ENCODE peak calls at places on chromosomes 2 and 18, in four cellular contexts. One of them, this sample, is unnamed.

GRCh38 chr2:231181848-231182247 is 16.6 kb upstream of the ARMC9 start:
- DNase-seq in lower leg skin: peak; percentile 94
- DNase-seq in NB4: peak; percentile 95
- DNase-seq in ovary: no peak
- DNase-seq in this sample: peak; percentile 62

GRCh38 chr2:231360401-231360800 is 35.1 kb upstream of the B3GNT7 start:
- DNase-seq in lower leg skin: no peak
- DNase-seq in NB4: no peak
- DNase-seq in ovary: no peak
- DNase-seq in this sample: no peak

GRCh38 chr2:109209412-109209811 is 80.4 kb downstream of the SH3RF3 start:
- DNase-seq in lower leg skin: peak; percentile 81
- DNase-seq in NB4: no peak
- DNase-seq in ovary: no peak
- DNase-seq in this sample: peak; percentile 65

GRCh38 chr2:66840321-66841014 is 405.5 kb downstream of the MEIS1 start:
- DNase-seq in NB4: no peak
- DNase-seq in lower leg skin: no peak
- DNase-seq in ovary: no peak
- DNase-seq in this sample: peak; percentile 25

GRCh38 chr2:15082105-15083058 is 449.9 kb downstream of the LRATD1 start:
- DNase-seq in lower leg skin: no peak
- DNase-seq in ovary: no peak
- DNase-seq in NB4: no peak
- DNase-seq in this sample: no peak

GRCh38 chr2:38146302-38146916 is 70.5 kb upstream of the CYP1B1 start:
- DNase-seq in lower leg skin: no peak
- DNase-seq in ovary: peak; percentile 42
- DNase-seq in NB4: peak; percentile 86
- DNase-seq in this sample: peak; percentile 81

GRCh38 chr2:3256655-3257054 is 121.0 kb downstream of the EIPR1 start:
- DNase-seq in ovary: no peak
- DNase-seq in lower leg skin: no peak
- DNase-seq in NB4: no peak
- DNase-seq in this sample: no peak

GRCh38 chr2:105873721-105874120 is 129.0 kb downstream of the NCK2 start:
- DNase-seq in lower leg skin: peak; percentile 83
- DNase-seq in NB4: peak; percentile 96
- DNase-seq in ovary: no peak
- DNase-seq in this sample: peak; percentile 20

GRCh38 chr2:235545369-235546150 is 51.7 kb downstream of the AGAP1 start:
- DNase-seq in NB4: no peak
- DNase-seq in ovary: no peak
- DNase-seq in lower leg skin: no peak
- DNase-seq in this sample: no peak

GRCh38 chr2:184597571-184597980 is 753 bp upstream of the ZNF804A start:
- DNase-seq in NB4: peak; percentile 94
- DNase-seq in lower leg skin: no peak
- DNase-seq in ovary: no peak
- DNase-seq in this sample: peak; percentile 4

GRCh38 chr2:119465687-119466086 is 34.0 kb downstream of the TMEM37 start:
- DNase-seq in ovary: no peak
- DNase-seq in NB4: no peak
- DNase-seq in lower leg skin: no peak
- DNase-seq in this sample: no peak

GRCh38 chr18:56382541-56382940 is 255.9 kb downstream of the TXNL1 start:
- DNase-seq in NB4: no peak
- DNase-seq in ovary: no peak
- DNase-seq in lower leg skin: no peak
- DNase-seq in this sample: no peak

GRCh38 chr2:157813477-157813876 is 62.7 kb downstream of the ACVR1 start:
- DNase-seq in ovary: no peak
- DNase-seq in lower leg skin: no peak
- DNase-seq in NB4: no peak
- DNase-seq in this sample: no peak

GRCh38 chr2:230680463-230681195 is 32.0 kb upstream of the CAB39 start:
- DNase-seq in NB4: no peak
- DNase-seq in ovary: no peak
- DNase-seq in lower leg skin: no peak
- DNase-seq in this sample: peak; percentile 92

GRCh38 chr18:32753656-32754221 is 19.1 kb downstream of the KLHL14 start:
- DNase-seq in NB4: no peak
- DNase-seq in lower leg skin: no peak
- DNase-seq in ovary: no peak
- DNase-seq in this sample: no peak

GRCh38 chr2:33406622-33407021 is 69.8 kb upstream of the RASGRP3 start:
- DNase-seq in lower leg skin: no peak
- DNase-seq in ovary: no peak
- DNase-seq in NB4: no peak
- DNase-seq in this sample: no peak

DNA sequence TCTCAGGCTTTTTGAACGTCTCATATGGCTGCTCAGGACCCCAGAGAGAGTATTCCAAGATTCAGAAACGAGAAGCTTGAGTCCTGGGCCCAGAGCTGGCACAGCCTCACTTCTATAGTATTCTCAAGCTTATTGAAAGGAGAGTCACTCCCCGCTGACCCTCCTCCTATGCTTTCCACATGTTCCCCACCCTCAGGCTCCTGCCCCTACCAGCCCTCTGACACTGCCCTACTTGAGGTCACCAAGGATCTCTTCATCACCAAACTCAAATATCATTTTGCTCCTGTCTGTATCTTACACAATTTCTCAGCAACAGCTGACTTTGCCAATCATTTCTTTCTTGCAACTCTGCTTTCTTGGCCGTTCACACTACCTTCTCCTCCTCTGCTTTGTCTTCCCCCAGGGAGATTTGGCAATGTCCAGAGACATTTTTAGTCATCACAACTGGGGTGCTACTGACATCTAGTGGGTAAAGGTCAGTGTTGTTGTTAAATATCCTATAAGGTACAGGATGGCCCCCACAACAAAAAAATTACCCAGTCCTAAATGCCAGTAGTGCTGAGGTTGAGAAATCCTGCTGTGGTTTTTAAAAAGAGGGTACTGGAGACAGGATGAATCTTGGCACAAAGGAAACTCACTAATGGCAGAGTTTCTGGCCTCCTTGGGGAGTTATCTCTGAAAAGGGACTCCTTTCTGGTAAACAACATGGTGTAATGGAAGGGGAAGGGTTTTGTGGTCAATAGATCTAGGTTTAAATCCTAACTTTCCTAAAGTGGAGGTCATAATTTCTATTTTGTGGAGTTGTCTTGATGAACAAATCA is 26.9 kb upstream of the INSIG2 start:
- DNase-seq in ovary: no peak
- DNase-seq in NB4: peak; percentile 85
- DNase-seq in lower leg skin: no peak
- DNase-seq in this sample: peak; percentile 60
- TF ChIP-seq CTCF in ovary: no peak
- TF ChIP-seq CTCF in NB4: peak; percentile 44
- TF ChIP-seq CTCF in lower leg skin: no peak
- TF ChIP-seq CTCF in this sample: peak; percentile 72

GRCh38 chr18:3062798-3063563 is 50.0 kb upstream of the LPIN2 start:
- DNase-seq in NB4: peak; percentile 68
- DNase-seq in ovary: peak; percentile 81
- DNase-seq in lower leg skin: peak; percentile 91
- DNase-seq in this sample: peak; percentile 6
- TF ChIP-seq CTCF in NB4: peak; percentile 95
- TF ChIP-seq CTCF in ovary: peak; percentile 55
- TF ChIP-seq CTCF in lower leg skin: no peak
- TF ChIP-seq CTCF in this sample: peak; percentile 83

GRCh38 chr2:45650851-45651414 is 542 bp upstream of the PRKCE start:
- DNase-seq in NB4: peak; percentile 93
- DNase-seq in ovary: peak; percentile 96
- DNase-seq in lower leg skin: peak; percentile 99
- DNase-seq in this sample: peak; percentile 98
- TF ChIP-seq CTCF in NB4: peak; percentile 14
- TF ChIP-seq CTCF in ovary: peak; percentile 85
- TF ChIP-seq CTCF in lower leg skin: peak; percentile 57
- TF ChIP-seq CTCF in this sample: peak; percentile 67

GRCh38 chr2:191670787-191671186 is 7.1 kb upstream of the NABP1 start:
- DNase-seq in ovary: no peak
- DNase-seq in NB4: no peak
- DNase-seq in lower leg skin: no peak
- DNase-seq in this sample: no peak
- TF ChIP-seq CTCF in ovary: no peak
- TF ChIP-seq CTCF in NB4: no peak
- TF ChIP-seq CTCF in lower leg skin: no peak
- TF ChIP-seq CTCF in this sample: no peak

GRCh38 chr18:49339146-49339545 is 121.3 kb downstream of the DYM start:
- DNase-seq in lower leg skin: no peak
- DNase-seq in ovary: no peak
- DNase-seq in NB4: peak; percentile 7
- DNase-seq in this sample: no peak

GRCh38 chr18:49340446-49340845 is 120.0 kb downstream of the DYM start:
- DNase-seq in ovary: no peak
- DNase-seq in NB4: no peak
- DNase-seq in lower leg skin: no peak
- DNase-seq in this sample: peak; percentile 45

GRCh38 chr18:49332679-49333078 is 127.8 kb downstream of the DYM start:
- DNase-seq in ovary: no peak
- DNase-seq in lower leg skin: no peak
- DNase-seq in NB4: no peak
- DNase-seq in this sample: no peak

DNA sequence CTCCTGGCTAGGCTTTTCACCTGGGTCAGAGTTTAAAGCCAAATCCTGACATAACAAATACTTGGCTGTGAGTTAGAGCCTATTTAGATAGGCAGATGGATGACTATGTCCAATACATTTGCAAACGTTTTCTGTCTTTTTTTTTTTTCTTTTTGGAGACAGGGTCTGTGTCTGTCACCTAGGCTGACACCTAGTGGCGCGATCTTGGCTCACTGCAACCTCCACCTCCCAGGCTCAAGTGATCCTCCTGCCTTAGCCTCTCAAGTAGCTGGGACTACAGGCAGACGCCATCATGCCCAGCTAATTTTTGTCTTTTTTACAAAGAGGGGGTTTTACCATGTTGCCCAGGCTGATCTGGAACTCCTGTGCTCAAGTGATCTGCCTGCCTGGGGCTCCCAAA is 124.8 kb downstream of the DYM start:
- DNase-seq in ovary: no peak
- DNase-seq in lower leg skin: no peak
- DNase-seq in NB4: peak; percentile 18
- DNase-seq in this sample: no peak
- TF ChIP-seq CTCF in ovary: no peak
- TF ChIP-seq CTCF in lower leg skin: no peak
- TF ChIP-seq CTCF in NB4: no peak
- TF ChIP-seq CTCF in this sample: peak; percentile 45

GRCh38 chr2:72778410-72778809 is 47.4 kb downstream of the EXOC6B start:
- DNase-seq in ovary: no peak
- DNase-seq in lower leg skin: no peak
- DNase-seq in NB4: no peak
- DNase-seq in this sample: peak; percentile 66
- TF ChIP-seq CTCF in ovary: no peak
- TF ChIP-seq CTCF in lower leg skin: no peak
- TF ChIP-seq CTCF in NB4: no peak
- TF ChIP-seq CTCF in this sample: no peak

DNA sequence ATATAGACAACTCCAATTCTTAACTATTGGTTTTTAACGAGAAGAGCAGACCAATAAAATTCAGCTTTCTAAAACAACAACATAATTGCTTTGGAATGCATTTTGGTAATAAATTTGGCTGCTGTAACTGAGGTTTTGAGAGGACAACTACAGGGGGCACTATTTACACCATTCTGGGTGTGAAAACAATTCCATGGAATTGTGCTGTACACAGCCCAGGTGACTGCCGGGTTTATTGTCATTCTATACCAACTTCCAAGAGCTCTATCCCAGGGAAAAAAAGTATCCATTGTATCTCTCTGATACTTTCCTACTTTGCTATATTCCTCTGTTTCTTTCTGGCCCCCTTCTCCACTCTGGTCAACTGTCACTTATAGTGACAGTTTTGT is 38.4 kb downstream of the IRS1 start:
- DNase-seq in NB4: no peak
- DNase-seq in ovary: no peak
- DNase-seq in lower leg skin: no peak
- DNase-seq in this sample: no peak
- TF ChIP-seq CTCF in NB4: no peak
- TF ChIP-seq CTCF in ovary: peak; percentile 10
- TF ChIP-seq CTCF in lower leg skin: no peak
- TF ChIP-seq CTCF in this sample: peak; percentile 58

GRCh38 chr18:37553633-37554398 is 11.8 kb downstream of the CELF4 start:
- DNase-seq in ovary: no peak
- DNase-seq in lower leg skin: no peak
- DNase-seq in NB4: no peak
- DNase-seq in this sample: no peak
- TF ChIP-seq CTCF in ovary: no peak
- TF ChIP-seq CTCF in lower leg skin: no peak
- TF ChIP-seq CTCF in NB4: peak; percentile 18
- TF ChIP-seq CTCF in this sample: peak; percentile 19

DNA sequence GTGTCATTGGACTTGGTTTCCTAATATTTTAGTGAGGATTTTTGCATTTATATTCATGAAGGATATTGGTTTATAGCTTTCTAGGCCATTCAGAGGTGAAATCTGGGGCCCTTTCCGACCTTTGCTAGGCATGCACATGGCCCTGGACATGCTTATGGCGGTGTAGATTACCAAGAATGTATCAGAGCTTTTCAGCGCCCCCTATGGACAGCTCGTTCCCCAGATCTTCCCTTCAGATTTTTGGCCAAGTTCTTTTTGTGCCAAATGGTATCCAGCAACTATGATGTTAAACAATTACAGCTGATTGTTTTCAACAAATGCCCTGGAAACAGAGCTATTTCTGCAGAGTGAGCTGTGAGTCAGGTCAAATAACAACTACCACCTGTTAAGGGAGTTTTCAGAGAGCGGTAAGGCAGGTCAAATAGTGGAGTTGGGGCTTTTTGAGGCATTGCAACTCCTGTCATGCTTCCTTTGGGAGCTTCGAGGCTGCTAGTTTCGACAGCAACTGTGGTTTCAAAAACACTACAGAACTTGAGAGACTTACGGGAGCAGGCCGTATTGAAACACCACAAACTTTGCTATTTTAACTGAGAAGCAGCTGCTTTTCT is 188.3 kb downstream of the ZNF516 start:
- DNase-seq in NB4: peak; percentile 14
- DNase-seq in lower leg skin: no peak
- DNase-seq in ovary: no peak
- DNase-seq in this sample: no peak
- TF ChIP-seq CTCF in NB4: peak; percentile 37
- TF ChIP-seq CTCF in lower leg skin: no peak
- TF ChIP-seq CTCF in ovary: no peak
- TF ChIP-seq CTCF in this sample: peak; percentile 56

This sample was measured in HFFc6.